ENCODE peak calls at places on chromosomes 3 and 15, in six cellular contexts. One of them, this sample, is unnamed. For H3K27me3, the result is how much of the 10 kb centered on the place peaks cover.

GRCh38 chr3:195208631-195209030 is 62.3 kb downstream of the XXYLT1 start:
- DNase-seq in IMR-90: no peak
- DNase-seq in brain microvascular endothelial cell: no peak
- DNase-seq in CD8-positive, alpha-beta T cell: no peak
- DNase-seq in ovary: no peak
- DNase-seq in breast epithelium: no peak
- DNase-seq in this sample: no peak

GRCh38 chr3:53350652-53351051 is 3.3 kb upstream of the DCP1A start:
- DNase-seq in breast epithelium: no peak
- DNase-seq in brain microvascular endothelial cell: peak
- DNase-seq in IMR-90: peak
- DNase-seq in ovary: no peak
- DNase-seq in CD8-positive, alpha-beta T cell: no peak
- DNase-seq in this sample: no peak

GRCh38 chr3:198064420-198064819 is 104.4 kb downstream of the LMLN start:
- DNase-seq in brain microvascular endothelial cell: no peak
- DNase-seq in breast epithelium: no peak
- DNase-seq in CD8-positive, alpha-beta T cell: no peak
- DNase-seq in IMR-90: no peak
- DNase-seq in ovary: no peak
- DNase-seq in this sample: no peak

GRCh38 chr3:41997702-41998551 is 36.0 kb upstream of the ULK4 start:
- DNase-seq in ovary: no peak
- DNase-seq in breast epithelium: no peak
- DNase-seq in brain microvascular endothelial cell: no peak
- DNase-seq in IMR-90: peak
- DNase-seq in CD8-positive, alpha-beta T cell: no peak
- DNase-seq in this sample: no peak

GRCh38 chr3:129868912-129869311 is 24.6 kb downstream of the TMCC1 start:
- DNase-seq in IMR-90: no peak
- DNase-seq in brain microvascular endothelial cell: no peak
- DNase-seq in ovary: no peak
- DNase-seq in CD8-positive, alpha-beta T cell: no peak
- DNase-seq in breast epithelium: no peak
- DNase-seq in this sample: no peak

GRCh38 chr15:88624156-88624970 is 3.2 kb downstream of the AEN start:
- DNase-seq in breast epithelium: no peak
- DNase-seq in CD8-positive, alpha-beta T cell: peak
- DNase-seq in brain microvascular endothelial cell: no peak
- DNase-seq in ovary: peak
- DNase-seq in IMR-90: peak
- DNase-seq in this sample: no peak

GRCh38 chr3:33372218-33373081 is 67.8 kb downstream of the UBP1 start:
- DNase-seq in brain microvascular endothelial cell: peak
- DNase-seq in CD8-positive, alpha-beta T cell: peak
- DNase-seq in ovary: no peak
- DNase-seq in IMR-90: peak
- DNase-seq in breast epithelium: no peak
- DNase-seq in this sample: no peak

GRCh38 chr3:110101361-110101760 is 764.0 kb upstream of the DPPA4 start:
- DNase-seq in breast epithelium: no peak
- DNase-seq in CD8-positive, alpha-beta T cell: no peak
- DNase-seq in IMR-90: peak
- DNase-seq in ovary: no peak
- DNase-seq in brain microvascular endothelial cell: no peak
- DNase-seq in this sample: no peak

GRCh38 chr3:165800970-165801369 is 36.3 kb downstream of the BCHE start:
- DNase-seq in IMR-90: no peak
- DNase-seq in brain microvascular endothelial cell: peak
- DNase-seq in CD8-positive, alpha-beta T cell: no peak
- DNase-seq in ovary: no peak
- DNase-seq in breast epithelium: no peak
- DNase-seq in this sample: no peak

GRCh38 chr15:35843453-35843852 is 297.5 kb upstream of the DPH6 start:
- DNase-seq in brain microvascular endothelial cell: no peak
- DNase-seq in breast epithelium: no peak
- DNase-seq in IMR-90: no peak
- DNase-seq in ovary: no peak
- DNase-seq in CD8-positive, alpha-beta T cell: no peak
- DNase-seq in this sample: no peak

GRCh38 chr3:165742351-165742750 is 94.9 kb downstream of the BCHE start:
- DNase-seq in IMR-90: no peak
- DNase-seq in brain microvascular endothelial cell: no peak
- DNase-seq in CD8-positive, alpha-beta T cell: no peak
- DNase-seq in breast epithelium: no peak
- DNase-seq in ovary: no peak
- DNase-seq in this sample: no peak

GRCh38 chr3:192892981-192893827 is 24.5 kb downstream of the MB21D2 start:
- DNase-seq in ovary: no peak
- DNase-seq in CD8-positive, alpha-beta T cell: peak
- DNase-seq in breast epithelium: peak
- DNase-seq in IMR-90: peak
- DNase-seq in brain microvascular endothelial cell: peak
- DNase-seq in this sample: peak

GRCh38 chr3:72844436-72844999 is 3.7 kb downstream of the SHQ1 start:
- DNase-seq in ovary: no peak
- DNase-seq in CD8-positive, alpha-beta T cell: no peak
- DNase-seq in IMR-90: peak
- DNase-seq in breast epithelium: no peak
- DNase-seq in brain microvascular endothelial cell: no peak
- DNase-seq in this sample: no peak

GRCh38 chr3:16411450-16411849 is 102.0 kb downstream of the RFTN1 start:
- DNase-seq in brain microvascular endothelial cell: no peak
- DNase-seq in ovary: no peak
- DNase-seq in breast epithelium: no peak
- DNase-seq in IMR-90: no peak
- DNase-seq in CD8-positive, alpha-beta T cell: no peak
- DNase-seq in this sample: no peak

GRCh38 chr15:43541785-43542184 is 24.4 kb downstream of the MAP1A start:
- DNase-seq in breast epithelium: no peak
- DNase-seq in brain microvascular endothelial cell: no peak
- DNase-seq in CD8-positive, alpha-beta T cell: no peak
- DNase-seq in IMR-90: peak
- DNase-seq in ovary: no peak
- DNase-seq in this sample: no peak

GRCh38 chr3:4401441-4401840 is 65.6 kb downstream of the SUMF1 start:
- DNase-seq in CD8-positive, alpha-beta T cell: no peak
- DNase-seq in breast epithelium: no peak
- DNase-seq in brain microvascular endothelial cell: peak
- DNase-seq in ovary: no peak
- DNase-seq in IMR-90: no peak
- DNase-seq in this sample: no peak

DNA sequence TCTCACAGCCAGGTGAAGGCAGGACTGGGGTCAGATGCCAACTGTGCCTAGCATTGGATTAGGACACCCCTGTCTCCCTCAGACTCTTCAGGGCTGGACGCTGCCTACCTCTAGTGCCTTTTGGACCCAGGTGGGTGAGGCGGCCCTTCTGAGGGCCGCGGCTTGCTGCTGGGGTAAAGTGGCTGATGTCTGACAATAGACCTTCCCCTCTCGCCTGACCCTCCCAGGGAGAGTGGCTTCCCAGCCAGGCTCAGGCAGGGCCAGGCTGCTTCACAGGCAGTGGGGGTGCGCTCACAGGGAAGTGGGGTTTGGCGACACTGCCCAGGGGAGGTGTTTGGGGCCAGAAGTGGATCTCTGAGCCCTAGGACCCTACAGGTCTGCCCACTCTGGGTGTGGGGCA is 43.3 kb upstream of the C15orf39 start:
- DNase-seq in brain microvascular endothelial cell: no peak
- DNase-seq in CD8-positive, alpha-beta T cell: no peak
- DNase-seq in breast epithelium: no peak
- DNase-seq in IMR-90: no peak
- DNase-seq in ovary: no peak
- DNase-seq in this sample: no peak
- H3K4me3 ChIP-seq in brain microvascular endothelial cell: no peak
- H3K4me3 ChIP-seq in CD8-positive, alpha-beta T cell: no peak
- H3K4me3 ChIP-seq in breast epithelium: no peak
- H3K4me3 ChIP-seq in IMR-90: no peak
- H3K4me3 ChIP-seq in ovary: no peak
- H3K4me3 ChIP-seq in this sample: no peak

GRCh38 chr15:39887832-39888231 is 32.2 kb downstream of the GPR176 start:
- DNase-seq in ovary: no peak
- DNase-seq in breast epithelium: no peak
- DNase-seq in IMR-90: peak
- DNase-seq in brain microvascular endothelial cell: peak
- DNase-seq in CD8-positive, alpha-beta T cell: no peak
- DNase-seq in this sample: peak
- TF ChIP-seq CTCF in ovary: no peak
- TF ChIP-seq CTCF in breast epithelium: no peak
- TF ChIP-seq CTCF in IMR-90: peak
- TF ChIP-seq CTCF in brain microvascular endothelial cell: peak
- TF ChIP-seq CTCF in CD8-positive, alpha-beta T cell: no peak
- TF ChIP-seq CTCF in this sample: peak

DNA sequence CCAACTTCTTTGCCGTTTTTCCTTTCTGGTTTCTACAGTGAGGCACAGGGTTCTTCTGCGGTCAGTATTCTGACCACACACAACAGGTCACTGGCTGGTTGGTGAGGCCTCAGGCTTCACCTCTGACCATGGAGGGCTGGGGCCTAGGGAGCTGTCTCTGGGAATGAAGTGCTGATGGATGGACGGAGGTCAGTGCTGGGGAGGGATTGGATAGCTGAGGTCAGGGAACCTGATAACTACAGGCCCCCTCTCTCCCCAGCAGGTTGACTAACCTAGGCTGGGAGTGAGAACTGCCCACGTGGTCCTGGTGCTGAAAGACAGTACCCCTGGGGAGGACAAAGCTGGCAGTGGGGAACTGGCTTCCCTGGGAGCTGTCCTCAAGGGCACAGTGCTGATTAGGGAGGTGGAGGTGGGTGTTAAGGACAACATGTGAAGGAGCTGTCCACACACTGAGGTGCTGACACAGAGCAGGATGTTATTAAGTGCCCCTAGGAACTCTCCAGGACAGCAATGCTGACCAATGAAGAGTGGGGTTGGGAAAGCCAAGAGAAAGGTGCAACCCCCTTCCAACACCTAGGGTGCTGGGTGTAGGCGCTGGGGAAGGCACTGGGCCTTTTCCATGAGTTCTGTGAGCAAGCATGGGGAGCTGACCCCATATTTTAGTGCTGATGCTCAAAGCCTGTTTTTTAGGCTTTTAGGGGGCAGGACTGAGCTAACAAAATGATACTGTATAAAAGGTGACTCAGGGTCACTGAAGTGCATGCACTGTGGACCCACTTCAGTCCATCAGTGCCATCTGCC is 45.2 kb downstream of the ATP2B2 start:
- DNase-seq in brain microvascular endothelial cell: peak
- DNase-seq in IMR-90: peak
- DNase-seq in ovary: no peak
- DNase-seq in breast epithelium: peak
- DNase-seq in CD8-positive, alpha-beta T cell: peak
- DNase-seq in this sample: no peak
- H3K27me3 ChIP-seq in brain microvascular endothelial cell: under half
- H3K27me3 ChIP-seq in IMR-90: under half
- H3K27me3 ChIP-seq in ovary: under half
- H3K27me3 ChIP-seq in breast epithelium: under half
- H3K27me3 ChIP-seq in CD8-positive, alpha-beta T cell: under half
- H3K27me3 ChIP-seq in this sample: under half

GRCh38 chr15:67148196-67148701 is 82.8 kb downstream of the SMAD3 start:
- DNase-seq in breast epithelium: no peak
- DNase-seq in CD8-positive, alpha-beta T cell: no peak
- DNase-seq in ovary: no peak
- DNase-seq in brain microvascular endothelial cell: no peak
- DNase-seq in IMR-90: peak
- DNase-seq in this sample: no peak
- H3K4me3 ChIP-seq in breast epithelium: no peak
- H3K4me3 ChIP-seq in CD8-positive, alpha-beta T cell: no peak
- H3K4me3 ChIP-seq in ovary: no peak
- H3K4me3 ChIP-seq in brain microvascular endothelial cell: no peak
- H3K4me3 ChIP-seq in IMR-90: no peak
- H3K4me3 ChIP-seq in this sample: no peak

DNA sequence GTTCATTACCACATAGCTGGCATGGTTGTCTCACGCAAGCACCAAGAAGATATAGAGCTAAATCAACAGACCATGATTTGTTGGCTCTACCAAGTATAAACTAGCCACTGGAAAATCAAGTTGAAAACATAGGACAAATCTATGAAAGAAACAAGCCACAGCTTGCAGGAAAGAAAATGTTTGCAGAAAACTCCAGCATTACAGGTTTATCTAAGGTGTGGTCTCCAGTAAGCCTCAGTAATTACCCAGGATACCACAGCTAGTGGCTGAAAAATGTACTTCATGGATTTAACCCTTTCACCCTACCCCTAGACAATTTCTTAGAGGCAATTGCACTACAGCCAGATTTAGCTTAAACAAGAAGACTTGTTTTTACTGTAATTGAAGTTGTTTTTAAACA is 340.6 kb downstream of the SOX2 start:
- DNase-seq in IMR-90: no peak
- DNase-seq in brain microvascular endothelial cell: no peak
- DNase-seq in breast epithelium: no peak
- DNase-seq in ovary: no peak
- DNase-seq in CD8-positive, alpha-beta T cell: no peak
- DNase-seq in this sample: no peak
- TF ChIP-seq CTCF in IMR-90: no peak
- TF ChIP-seq CTCF in brain microvascular endothelial cell: no peak
- TF ChIP-seq CTCF in breast epithelium: no peak
- TF ChIP-seq CTCF in ovary: no peak
- TF ChIP-seq CTCF in CD8-positive, alpha-beta T cell: no peak
- TF ChIP-seq CTCF in this sample: no peak

This sample was measured in dorsolateral prefrontal cortex.